ENCODE peak calls at places on chromosomes 6 and 20, in eight cellular contexts. One of them, this sample, is unnamed.

GRCh38 chr6:53943410-53943809 is 148.6 kb downstream of the LRRC1 start:
- ATAC-seq in K562: no peak
- ATAC-seq in HCT116: no peak
- ATAC-seq in Panc1: no peak
- ATAC-seq in HepG2: peak; percentile 25
- ATAC-seq in upper lobe of left lung: no peak
- ATAC-seq in GM12878: no peak
- ATAC-seq in GM23338: no peak
- ATAC-seq in this sample: peak; percentile 43

GRCh38 chr6:161511455-161512159 is 237.7 kb upstream of the AGPAT4 start:
- ATAC-seq in K562: no peak
- ATAC-seq in HCT116: no peak
- ATAC-seq in Panc1: no peak
- ATAC-seq in HepG2: no peak
- ATAC-seq in upper lobe of left lung: no peak
- ATAC-seq in GM12878: no peak
- ATAC-seq in GM23338: no peak
- ATAC-seq in this sample: no peak

GRCh38 chr6:15907914-15908518 is 220.9 kb upstream of the MYLIP start:
- ATAC-seq in K562: peak; percentile 54
- ATAC-seq in HCT116: no peak
- ATAC-seq in Panc1: no peak
- ATAC-seq in HepG2: no peak
- ATAC-seq in upper lobe of left lung: no peak
- ATAC-seq in GM12878: no peak
- ATAC-seq in GM23338: no peak
- ATAC-seq in this sample: no peak

GRCh38 chr6:43308101-43308989 is at the start of gene CRIP3:
- ATAC-seq in K562: peak; percentile 88
- ATAC-seq in HCT116: peak; percentile 20
- ATAC-seq in Panc1: peak; percentile 92
- ATAC-seq in HepG2: peak; percentile 69
- ATAC-seq in upper lobe of left lung: peak; percentile 42
- ATAC-seq in GM12878: peak; percentile 92
- ATAC-seq in GM23338: peak; percentile 97
- ATAC-seq in this sample: peak; percentile 70

GRCh38 chr20:49276201-49276894 is 1.5 kb downstream of the ZNFX1 start:
- ATAC-seq in K562: no peak
- ATAC-seq in HCT116: no peak
- ATAC-seq in Panc1: no peak
- ATAC-seq in HepG2: no peak
- ATAC-seq in upper lobe of left lung: no peak
- ATAC-seq in GM12878: peak; percentile 21
- ATAC-seq in GM23338: no peak
- ATAC-seq in this sample: no peak

GRCh38 chr20:11218035-11218680 is 544.4 kb upstream of the JAG1 start:
- ATAC-seq in K562: no peak
- ATAC-seq in HCT116: no peak
- ATAC-seq in Panc1: no peak
- ATAC-seq in HepG2: no peak
- ATAC-seq in upper lobe of left lung: no peak
- ATAC-seq in GM12878: no peak
- ATAC-seq in GM23338: no peak
- ATAC-seq in this sample: no peak

GRCh38 chr6:51579013-51579412 is 508.4 kb downstream of the PKHD1 start:
- ATAC-seq in K562: no peak
- ATAC-seq in HCT116: no peak
- ATAC-seq in Panc1: no peak
- ATAC-seq in HepG2: no peak
- ATAC-seq in upper lobe of left lung: no peak
- ATAC-seq in GM12878: no peak
- ATAC-seq in GM23338: no peak
- ATAC-seq in this sample: no peak

GRCh38 chr6:45970326-45970725 is 45.3 kb downstream of the CLIC5 start:
- ATAC-seq in K562: no peak
- ATAC-seq in HCT116: no peak
- ATAC-seq in Panc1: no peak
- ATAC-seq in HepG2: no peak
- ATAC-seq in upper lobe of left lung: no peak
- ATAC-seq in GM12878: no peak
- ATAC-seq in GM23338: no peak
- ATAC-seq in this sample: no peak

GRCh38 chr6:54214286-54214685 is 94.0 kb upstream of the TINAG start:
- ATAC-seq in K562: no peak
- ATAC-seq in HCT116: no peak
- ATAC-seq in Panc1: no peak
- ATAC-seq in HepG2: no peak
- ATAC-seq in upper lobe of left lung: no peak
- ATAC-seq in GM12878: no peak
- ATAC-seq in GM23338: no peak
- ATAC-seq in this sample: no peak

GRCh38 chr6:161139766-161140553 is 133.9 kb downstream of the AGPAT4 start:
- ATAC-seq in K562: peak; percentile 71
- ATAC-seq in HCT116: peak; percentile 29
- ATAC-seq in Panc1: peak; percentile 40
- ATAC-seq in HepG2: peak; percentile 31
- ATAC-seq in upper lobe of left lung: no peak
- ATAC-seq in GM12878: no peak
- ATAC-seq in GM23338: peak; percentile 72
- ATAC-seq in this sample: peak; percentile 68

GRCh38 chr20:38692436-38693411 is 31.6 kb upstream of the SLC32A1 start:
- ATAC-seq in K562: peak; percentile 85
- ATAC-seq in HCT116: peak; percentile 42
- ATAC-seq in Panc1: peak; percentile 58
- ATAC-seq in HepG2: peak; percentile 74
- ATAC-seq in upper lobe of left lung: no peak
- ATAC-seq in GM12878: peak; percentile 60
- ATAC-seq in GM23338: peak; percentile 95
- ATAC-seq in this sample: no peak

GRCh38 chr6:27183082-27183832 is 64.2 kb upstream of the PRSS16 start:
- ATAC-seq in K562: no peak
- ATAC-seq in HCT116: no peak
- ATAC-seq in Panc1: no peak
- ATAC-seq in HepG2: no peak
- ATAC-seq in upper lobe of left lung: no peak
- ATAC-seq in GM12878: no peak
- ATAC-seq in GM23338: peak; percentile 45
- ATAC-seq in this sample: no peak

GRCh38 chr20:14536738-14537137 is 199.3 kb upstream of the FLRT3 start:
- ATAC-seq in K562: no peak
- ATAC-seq in HCT116: no peak
- ATAC-seq in Panc1: no peak
- ATAC-seq in HepG2: no peak
- ATAC-seq in upper lobe of left lung: no peak
- ATAC-seq in GM12878: no peak
- ATAC-seq in GM23338: no peak
- ATAC-seq in this sample: no peak

GRCh38 chr20:63225082-63225454 is 9.1 kb upstream of the YTHDF1 start:
- ATAC-seq in K562: no peak
- ATAC-seq in HCT116: peak; percentile 9
- ATAC-seq in Panc1: peak; percentile 29
- ATAC-seq in HepG2: no peak
- ATAC-seq in upper lobe of left lung: no peak
- ATAC-seq in GM12878: no peak
- ATAC-seq in GM23338: no peak
- ATAC-seq in this sample: no peak

GRCh38 chr20:63223826-63224207 is 7.9 kb upstream of the YTHDF1 start:
- ATAC-seq in K562: no peak
- ATAC-seq in HCT116: no peak
- ATAC-seq in Panc1: no peak
- ATAC-seq in HepG2: peak; percentile 2
- ATAC-seq in upper lobe of left lung: no peak
- ATAC-seq in GM12878: no peak
- ATAC-seq in GM23338: no peak
- ATAC-seq in this sample: no peak

GRCh38 chr20:63222541-63222940 is 6.6 kb upstream of the YTHDF1 start:
- ATAC-seq in K562: no peak
- ATAC-seq in HCT116: no peak
- ATAC-seq in Panc1: no peak
- ATAC-seq in HepG2: no peak
- ATAC-seq in upper lobe of left lung: no peak
- ATAC-seq in GM12878: no peak
- ATAC-seq in GM23338: no peak
- ATAC-seq in this sample: no peak

GRCh38 chr20:63224272-63225081 is 8.5 kb upstream of the YTHDF1 start:
- ATAC-seq in K562: peak; percentile 85
- ATAC-seq in HCT116: peak; percentile 70
- ATAC-seq in Panc1: peak; percentile 72
- ATAC-seq in HepG2: peak; percentile 81
- ATAC-seq in upper lobe of left lung: peak; percentile 34
- ATAC-seq in GM12878: no peak
- ATAC-seq in GM23338: peak; percentile 49
- ATAC-seq in this sample: peak; percentile 56

GRCh38 chr20:63223121-63223825 is 7.3 kb upstream of the YTHDF1 start:
- ATAC-seq in K562: peak; percentile 83
- ATAC-seq in HCT116: peak; percentile 78
- ATAC-seq in Panc1: peak; percentile 69
- ATAC-seq in HepG2: peak; percentile 67
- ATAC-seq in upper lobe of left lung: no peak
- ATAC-seq in GM12878: peak; percentile 82
- ATAC-seq in GM23338: peak; percentile 66
- ATAC-seq in this sample: no peak
- H3K4me1 ChIP-seq in K562: no peaks in the 10 kb centered on the region
- H3K4me1 ChIP-seq in HCT116: peaks cover 28% of the 10 kb centered on the region
- H3K4me1 ChIP-seq in Panc1: peaks cover 24% of the 10 kb centered on the region
- H3K4me1 ChIP-seq in HepG2: peaks cover 4% of the 10 kb centered on the region
- H3K4me1 ChIP-seq in upper lobe of left lung: no peaks in the 10 kb centered on the region
- H3K4me1 ChIP-seq in GM12878: no peaks in the 10 kb centered on the region
- H3K4me1 ChIP-seq in GM23338: peaks cover 3% of the 10 kb centered on the region
- H3K4me1 ChIP-seq in this sample: no peaks in the 10 kb centered on the region

GRCh38 chr6:100372326-100372725 is 92.4 kb downstream of the SIM1 start:
- ATAC-seq in K562: no peak
- ATAC-seq in HCT116: no peak
- ATAC-seq in Panc1: no peak
- ATAC-seq in HepG2: no peak
- ATAC-seq in upper lobe of left lung: no peak
- ATAC-seq in GM12878: no peak
- ATAC-seq in GM23338: no peak
- ATAC-seq in this sample: no peak

GRCh38 chr6:100371591-100371990 is 93.1 kb downstream of the SIM1 start:
- ATAC-seq in K562: no peak
- ATAC-seq in HCT116: no peak
- ATAC-seq in Panc1: no peak
- ATAC-seq in HepG2: no peak
- ATAC-seq in upper lobe of left lung: no peak
- ATAC-seq in GM12878: no peak
- ATAC-seq in GM23338: no peak
- ATAC-seq in this sample: no peak

GRCh38 chr6:100366419-100366818 is 98.3 kb downstream of the SIM1 start:
- ATAC-seq in K562: peak; percentile 38
- ATAC-seq in HCT116: no peak
- ATAC-seq in Panc1: no peak
- ATAC-seq in HepG2: no peak
- ATAC-seq in upper lobe of left lung: no peak
- ATAC-seq in GM12878: peak; percentile 15
- ATAC-seq in GM23338: no peak
- ATAC-seq in this sample: no peak

GRCh38 chr6:100376103-100376502 is 88.6 kb downstream of the SIM1 start:
- ATAC-seq in K562: no peak
- ATAC-seq in HCT116: no peak
- ATAC-seq in Panc1: no peak
- ATAC-seq in HepG2: no peak
- ATAC-seq in upper lobe of left lung: no peak
- ATAC-seq in GM12878: peak; percentile 58
- ATAC-seq in GM23338: peak; percentile 88
- ATAC-seq in this sample: no peak

DNA sequence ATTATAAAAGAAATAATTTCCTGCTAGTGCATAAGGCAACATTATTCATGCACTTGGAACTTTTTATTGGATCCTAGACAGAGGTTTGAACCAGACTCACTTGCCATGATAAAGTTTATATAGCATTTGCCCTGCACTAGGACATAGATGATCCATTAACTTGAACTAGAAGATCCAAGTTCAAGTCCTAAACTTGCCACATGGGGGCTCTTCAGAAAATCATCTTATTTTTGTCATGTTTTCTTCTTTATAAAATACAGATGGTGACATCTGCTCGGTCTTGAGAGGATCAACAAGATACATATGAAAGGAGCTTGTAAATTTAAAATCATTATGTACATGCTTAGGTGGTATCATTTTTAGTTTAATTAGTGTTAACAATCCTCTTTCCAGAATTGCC is 94.5 kb downstream of the SIM1 start:
- ATAC-seq in K562: no peak
- ATAC-seq in HCT116: peak; percentile 62
- ATAC-seq in Panc1: no peak
- ATAC-seq in HepG2: no peak
- ATAC-seq in upper lobe of left lung: no peak
- ATAC-seq in GM12878: no peak
- ATAC-seq in GM23338: no peak
- ATAC-seq in this sample: no peak
- TF ChIP-seq CTCF in K562: no peak
- TF ChIP-seq CTCF in HCT116: peak; percentile 17
- TF ChIP-seq CTCF in Panc1: peak; percentile 29
- TF ChIP-seq CTCF in HepG2: no peak
- TF ChIP-seq CTCF in upper lobe of left lung: no peak
- TF ChIP-seq CTCF in GM12878: peak; percentile 9
- TF ChIP-seq CTCF in GM23338: peak; percentile 51
- TF ChIP-seq CTCF in this sample: no peak

GRCh38 chr20:2946988-2947961 is 74.0 kb downstream of the PTPRA start:
- ATAC-seq in K562: peak; percentile 98
- ATAC-seq in HCT116: no peak
- ATAC-seq in Panc1: no peak
- ATAC-seq in HepG2: peak; percentile 100
- ATAC-seq in upper lobe of left lung: no peak
- ATAC-seq in GM12878: no peak
- ATAC-seq in GM23338: no peak
- ATAC-seq in this sample: no peak
- TF ChIP-seq POLR2AphosphoS5 in K562: no peak
- TF ChIP-seq POLR2AphosphoS5 in HCT116: no peak
- TF ChIP-seq POLR2AphosphoS5 in Panc1: no peak
- TF ChIP-seq POLR2AphosphoS5 in HepG2: no peak
- TF ChIP-seq POLR2AphosphoS5 in upper lobe of left lung: no peak
- TF ChIP-seq POLR2AphosphoS5 in GM12878: no peak
- TF ChIP-seq POLR2AphosphoS5 in GM23338: no peak
- TF ChIP-seq POLR2AphosphoS5 in this sample: no peak

GRCh38 chr6:33588894-33589293 is 8.8 kb upstream of the BAK1 start:
- ATAC-seq in K562: no peak
- ATAC-seq in HCT116: no peak
- ATAC-seq in Panc1: no peak
- ATAC-seq in HepG2: no peak
- ATAC-seq in upper lobe of left lung: no peak
- ATAC-seq in GM12878: no peak
- ATAC-seq in GM23338: no peak
- ATAC-seq in this sample: no peak

GRCh38 chr6:33587529-33588215 is 7.6 kb upstream of the BAK1 start:
- ATAC-seq in K562: no peak
- ATAC-seq in HCT116: no peak
- ATAC-seq in Panc1: no peak
- ATAC-seq in HepG2: no peak
- ATAC-seq in upper lobe of left lung: no peak
- ATAC-seq in GM12878: no peak
- ATAC-seq in GM23338: no peak
- ATAC-seq in this sample: no peak

GRCh38 chr6:33590531-33591198 is 10.6 kb upstream of the BAK1 start:
- ATAC-seq in K562: peak; percentile 58
- ATAC-seq in HCT116: peak; percentile 44
- ATAC-seq in Panc1: peak; percentile 51
- ATAC-seq in HepG2: peak; percentile 67
- ATAC-seq in upper lobe of left lung: peak; percentile 85
- ATAC-seq in GM12878: peak; percentile 11
- ATAC-seq in GM23338: peak; percentile 34
- ATAC-seq in this sample: no peak

GRCh38 chr6:33589723-33590530 is 9.9 kb upstream of the BAK1 start:
- ATAC-seq in K562: peak; percentile 76
- ATAC-seq in HCT116: peak; percentile 68
- ATAC-seq in Panc1: peak; percentile 80
- ATAC-seq in HepG2: peak; percentile 85
- ATAC-seq in upper lobe of left lung: peak; percentile 86
- ATAC-seq in GM12878: peak; percentile 47
- ATAC-seq in GM23338: peak; percentile 49
- ATAC-seq in this sample: peak; percentile 68

GRCh38 chr6:33589366-33589722 is 9.3 kb upstream of the BAK1 start:
- ATAC-seq in K562: no peak
- ATAC-seq in HCT116: no peak
- ATAC-seq in Panc1: no peak
- ATAC-seq in HepG2: no peak
- ATAC-seq in upper lobe of left lung: no peak
- ATAC-seq in GM12878: no peak
- ATAC-seq in GM23338: no peak
- ATAC-seq in this sample: peak; percentile 15
- H3K4me1 ChIP-seq in K562: peaks cover 18% of the 10 kb centered on the region
- H3K4me1 ChIP-seq in HCT116: peaks cover 68% of the 10 kb centered on the region
- H3K4me1 ChIP-seq in Panc1: peaks cover 41% of the 10 kb centered on the region
- H3K4me1 ChIP-seq in HepG2: peaks cover 55% of the 10 kb centered on the region
- H3K4me1 ChIP-seq in upper lobe of left lung: peaks cover 48% of the 10 kb centered on the region
- H3K4me1 ChIP-seq in GM12878: peaks cover 51% of the 10 kb centered on the region
- H3K4me1 ChIP-seq in GM23338: peaks cover 20% of the 10 kb centered on the region
- H3K4me1 ChIP-seq in this sample: peaks cover 36% of the 10 kb centered on the region